ENCODE peak calls at places on chromosome 9, in eight cellular contexts. L, B, S, M, Y, Z, C and H are unnamed samples.

GRCh38 chr9:129351642-129352151 is 173.6 kb upstream of the IER5L start:
- DNase-seq in L (no peak), B (no peak), S (no peak), M (no peak), Y (no peak), Z (no peak), C (no peak), H (no peak)

GRCh38 chr9:115220339-115221009 is 102.5 kb upstream of the TNC start:
- DNase-seq in L (no peak), B (no peak), S (no peak), M (no peak), Y (no peak), Z (no peak), C (no peak), H (no peak)

GRCh38 chr9:120609636-120610035 is 29.7 kb upstream of the CDK5RAP2 start:
- DNase-seq in L (no peak), B (no peak), S (no peak), M (no peak), Y (no peak), Z (no peak), C (no peak), H (no peak)

GRCh38 chr9:78363221-78363620 is 66.3 kb downstream of the PSAT1 start:
- DNase-seq in L (no peak), B (no peak), S (no peak), M (no peak), Y (no peak), Z (no peak), C (no peak), H (no peak)

GRCh38 chr9:16032799-16033198 is 480.0 kb downstream of the CCDC171 start:
- DNase-seq in L (no peak), B (no peak), S (no peak), M (no peak), Y (no peak), Z (no peak), C (no peak), H (no peak)

GRCh38 chr9:99852617-99853016 is 30.9 kb downstream of the NR4A3 start:
- DNase-seq in L (no peak), B (no peak), S (no peak), M (no peak), Y (no peak), Z (no peak), C (no peak), H (no peak)

GRCh38 chr9:90385126-90385525 is 257.5 kb downstream of the DIRAS2 start:
- DNase-seq in L (no peak), B (no peak), S (no peak), M (no peak), Y (no peak), Z (no peak), C (no peak), H (no peak)

GRCh38 chr9:132268725-132269352 is 85.9 kb downstream of the SETX start:
- DNase-seq in L (no peak), B (peak), S (peak), M (peak), Y (peak), Z (peak), C (peak), H (peak)

GRCh38 chr9:33125871-33126822 is 41.0 kb downstream of the B4GALT1 start:
- DNase-seq in L (no peak), B (no peak), S (no peak), M (peak), Y (no peak), Z (no peak), C (no peak), H (peak)

GRCh38 chr9:76646249-76646648 is 118.0 kb upstream of the PCA3 start:
- DNase-seq in L (no peak), B (peak), S (no peak), M (no peak), Y (no peak), Z (no peak), C (no peak), H (no peak)

GRCh38 chr9:117543089-117543488 is 128.2 kb upstream of the ASTN2 start:
- DNase-seq in L (no peak), B (no peak), S (no peak), M (no peak), Y (no peak), Z (no peak), C (no peak), H (no peak)

GRCh38 chr9:135992486-135993408 is 31.6 kb upstream of the UBAC1 start:
- DNase-seq in L (peak), B (peak), S (peak), M (peak), Y (peak), Z (peak), C (peak), H (peak)

GRCh38 chr9:7284517-7284916 is 515.1 kb downstream of the DMAC1 start:
- DNase-seq in L (no peak), B (no peak), S (no peak), M (no peak), Y (no peak), Z (no peak), C (no peak), H (no peak)

GRCh38 chr9:133726401-133727276 is 11.5 kb downstream of the SARDH start:
- DNase-seq in L (peak), B (peak), S (no peak), M (peak), Y (peak), Z (peak), C (peak), H (peak)

GRCh38 chr9:82354260-82354659 is 365.7 kb downstream of the SPATA31D1 start:
- DNase-seq in L (no peak), B (no peak), S (no peak), M (no peak), Y (no peak), Z (no peak), C (no peak), H (no peak)

GRCh38 chr9:135588371-135588770 is 26.8 kb downstream of the PAEP start:
- DNase-seq in L (peak), B (no peak), S (no peak), M (peak), Y (no peak), Z (no peak), C (no peak), H (peak)

GRCh38 chr9:72145093-72145492 is 4.1 kb upstream of the GDA start:
- DNase-seq in L (no peak), B (no peak), S (no peak), M (no peak), Y (no peak), Z (no peak), C (no peak), H (no peak)

GRCh38 chr9:3875371-3876132 is 349.8 kb upstream of the RFX3 start:
- DNase-seq in L (no peak), B (no peak), S (no peak), M (no peak), Y (no peak), Z (no peak), C (no peak), H (no peak)

GRCh38 chr9:125888220-125888619 is 141.0 kb downstream of the PBX3 start:
- DNase-seq in L (no peak), B (no peak), S (no peak), M (no peak), Y (no peak), Z (no peak), C (no peak), H (no peak)

GRCh38 chr9:137191245-137191644 is 2.8 kb downstream of the SSNA1 start:
- DNase-seq in L (no peak), B (no peak), S (no peak), M (no peak), Y (no peak), Z (no peak), C (no peak), H (no peak)

GRCh38 chr9:73805853-73806458 is 654.3 kb downstream of the ANXA1 start:
- DNase-seq in L (no peak), B (no peak), S (no peak), M (no peak), Y (no peak), Z (no peak), C (no peak), H (no peak)

GRCh38 chr9:36980148-36980974 is 53.7 kb downstream of the PAX5 start:
- DNase-seq in L (peak), B (peak), S (no peak), M (peak), Y (no peak), Z (no peak), C (no peak), H (no peak)